ENCODE peak calls at places on chromosomes 1 and 21, in eight cellular contexts. One of them, this sample, is unnamed.

GRCh38 chr1:25520446-25521061 is 22.9 kb upstream of the LDLRAP1 start:
- DNase-seq in adipocyte: peak; percentile 85
- DNase-seq in WERI-Rb-1: peak; percentile 62
- DNase-seq in head of caudate nucleus: peak; percentile 59
- DNase-seq in upper lobe of right lung: peak; percentile 61
- DNase-seq in activated CD8-positive, alpha-beta memory T cell treated with anti-CD3 and anti-CD28 coated beads for 4 hours: peak; percentile 43
- DNase-seq in left kidney: peak; percentile 73
- DNase-seq in cardiac fibroblast: peak; percentile 76
- DNase-seq in this sample: no peak

GRCh38 chr1:2001773-2002411 is 1.7 kb downstream of the CFAP74 start:
- DNase-seq in adipocyte: no peak
- DNase-seq in WERI-Rb-1: no peak
- DNase-seq in head of caudate nucleus: no peak
- DNase-seq in upper lobe of right lung: peak; percentile 76
- DNase-seq in activated CD8-positive, alpha-beta memory T cell treated with anti-CD3 and anti-CD28 coated beads for 4 hours: no peak
- DNase-seq in left kidney: peak; percentile 46
- DNase-seq in cardiac fibroblast: no peak
- DNase-seq in this sample: peak; percentile 69

GRCh38 chr1:226779536-226779935 is 40.5 kb upstream of the ITPKB start:
- DNase-seq in adipocyte: no peak
- DNase-seq in WERI-Rb-1: no peak
- DNase-seq in head of caudate nucleus: no peak
- DNase-seq in upper lobe of right lung: no peak
- DNase-seq in activated CD8-positive, alpha-beta memory T cell treated with anti-CD3 and anti-CD28 coated beads for 4 hours: no peak
- DNase-seq in left kidney: peak; percentile 33
- DNase-seq in cardiac fibroblast: no peak
- DNase-seq in this sample: no peak

GRCh38 chr1:3707939-3708328 is 44.3 kb upstream of the CCDC27 start:
- DNase-seq in adipocyte: no peak
- DNase-seq in WERI-Rb-1: no peak
- DNase-seq in head of caudate nucleus: no peak
- DNase-seq in upper lobe of right lung: no peak
- DNase-seq in activated CD8-positive, alpha-beta memory T cell treated with anti-CD3 and anti-CD28 coated beads for 4 hours: no peak
- DNase-seq in left kidney: no peak
- DNase-seq in cardiac fibroblast: no peak
- DNase-seq in this sample: no peak

GRCh38 chr1:107535091-107535490 is 394.3 kb downstream of the NTNG1 start:
- DNase-seq in adipocyte: no peak
- DNase-seq in WERI-Rb-1: no peak
- DNase-seq in head of caudate nucleus: no peak
- DNase-seq in upper lobe of right lung: no peak
- DNase-seq in activated CD8-positive, alpha-beta memory T cell treated with anti-CD3 and anti-CD28 coated beads for 4 hours: no peak
- DNase-seq in left kidney: no peak
- DNase-seq in cardiac fibroblast: no peak
- DNase-seq in this sample: no peak

GRCh38 chr21:44400791-44401385 is 47.5 kb downstream of the TRPM2 start:
- DNase-seq in adipocyte: no peak
- DNase-seq in WERI-Rb-1: no peak
- DNase-seq in head of caudate nucleus: no peak
- DNase-seq in upper lobe of right lung: peak; percentile 46
- DNase-seq in activated CD8-positive, alpha-beta memory T cell treated with anti-CD3 and anti-CD28 coated beads for 4 hours: no peak
- DNase-seq in left kidney: no peak
- DNase-seq in cardiac fibroblast: no peak
- DNase-seq in this sample: no peak

GRCh38 chr1:180228648-180229482 is 1.2 kb upstream of the LHX4 start:
- DNase-seq in adipocyte: no peak
- DNase-seq in WERI-Rb-1: peak; percentile 46
- DNase-seq in head of caudate nucleus: no peak
- DNase-seq in upper lobe of right lung: peak; percentile 40
- DNase-seq in activated CD8-positive, alpha-beta memory T cell treated with anti-CD3 and anti-CD28 coated beads for 4 hours: no peak
- DNase-seq in left kidney: peak; percentile 66
- DNase-seq in cardiac fibroblast: no peak
- DNase-seq in this sample: no peak

GRCh38 chr1:9443913-9444445 is 95.3 kb upstream of the SLC25A33 start:
- DNase-seq in adipocyte: peak; percentile 23
- DNase-seq in WERI-Rb-1: no peak
- DNase-seq in head of caudate nucleus: no peak
- DNase-seq in upper lobe of right lung: no peak
- DNase-seq in activated CD8-positive, alpha-beta memory T cell treated with anti-CD3 and anti-CD28 coated beads for 4 hours: no peak
- DNase-seq in left kidney: peak; percentile 45
- DNase-seq in cardiac fibroblast: peak; percentile 9
- DNase-seq in this sample: no peak

GRCh38 chr1:87555366-87555765 is 226.7 kb downstream of the LMO4 start:
- DNase-seq in adipocyte: no peak
- DNase-seq in WERI-Rb-1: no peak
- DNase-seq in head of caudate nucleus: no peak
- DNase-seq in upper lobe of right lung: no peak
- DNase-seq in activated CD8-positive, alpha-beta memory T cell treated with anti-CD3 and anti-CD28 coated beads for 4 hours: no peak
- DNase-seq in left kidney: no peak
- DNase-seq in cardiac fibroblast: no peak
- DNase-seq in this sample: no peak

GRCh38 chr21:33441489-33442477 is 38.0 kb downstream of the TMEM50B start:
- DNase-seq in adipocyte: peak; percentile 58
- DNase-seq in WERI-Rb-1: no peak
- DNase-seq in head of caudate nucleus: peak; percentile 35
- DNase-seq in upper lobe of right lung: no peak
- DNase-seq in activated CD8-positive, alpha-beta memory T cell treated with anti-CD3 and anti-CD28 coated beads for 4 hours: no peak
- DNase-seq in left kidney: peak; percentile 80
- DNase-seq in cardiac fibroblast: peak; percentile 96
- DNase-seq in this sample: peak; percentile 68

GRCh38 chr1:206075786-206076725 is 23.1 kb downstream of the RHEX start:
- DNase-seq in adipocyte: peak; percentile 35
- DNase-seq in WERI-Rb-1: no peak
- DNase-seq in head of caudate nucleus: peak; percentile 61
- DNase-seq in upper lobe of right lung: no peak
- DNase-seq in activated CD8-positive, alpha-beta memory T cell treated with anti-CD3 and anti-CD28 coated beads for 4 hours: no peak
- DNase-seq in left kidney: peak; percentile 18
- DNase-seq in cardiac fibroblast: peak; percentile 26
- DNase-seq in this sample: no peak

GRCh38 chr1:151072224-151072623 is 1.7 kb downstream of the GABPB2 start:
- DNase-seq in adipocyte: no peak
- DNase-seq in WERI-Rb-1: no peak
- DNase-seq in head of caudate nucleus: no peak
- DNase-seq in upper lobe of right lung: no peak
- DNase-seq in activated CD8-positive, alpha-beta memory T cell treated with anti-CD3 and anti-CD28 coated beads for 4 hours: no peak
- DNase-seq in left kidney: no peak
- DNase-seq in cardiac fibroblast: no peak
- DNase-seq in this sample: no peak

GRCh38 chr1:200184196-200184595 is 156.7 kb downstream of the NR5A2 start:
- DNase-seq in adipocyte: peak; percentile 91
- DNase-seq in WERI-Rb-1: no peak
- DNase-seq in head of caudate nucleus: no peak
- DNase-seq in upper lobe of right lung: peak; percentile 92
- DNase-seq in activated CD8-positive, alpha-beta memory T cell treated with anti-CD3 and anti-CD28 coated beads for 4 hours: no peak
- DNase-seq in left kidney: peak; percentile 19
- DNase-seq in cardiac fibroblast: peak; percentile 79
- DNase-seq in this sample: peak; percentile 94

GRCh38 chr21:43817157-43818086 is 28.0 kb downstream of the RRP1 start:
- DNase-seq in adipocyte: no peak
- DNase-seq in WERI-Rb-1: no peak
- DNase-seq in head of caudate nucleus: no peak
- DNase-seq in upper lobe of right lung: no peak
- DNase-seq in activated CD8-positive, alpha-beta memory T cell treated with anti-CD3 and anti-CD28 coated beads for 4 hours: no peak
- DNase-seq in left kidney: no peak
- DNase-seq in cardiac fibroblast: no peak
- DNase-seq in this sample: peak; percentile 48

GRCh38 chr1:244322791-244323521 is 128.8 kb downstream of the ADSS2 start:
- DNase-seq in adipocyte: peak; percentile 94
- DNase-seq in WERI-Rb-1: no peak
- DNase-seq in head of caudate nucleus: no peak
- DNase-seq in upper lobe of right lung: no peak
- DNase-seq in activated CD8-positive, alpha-beta memory T cell treated with anti-CD3 and anti-CD28 coated beads for 4 hours: no peak
- DNase-seq in left kidney: peak; percentile 64
- DNase-seq in cardiac fibroblast: peak; percentile 99
- DNase-seq in this sample: no peak

GRCh38 chr1:17540255-17541001 is 930 bp downstream of the ARHGEF10L start:
- DNase-seq in adipocyte: peak; percentile 67
- DNase-seq in WERI-Rb-1: peak; percentile 84
- DNase-seq in head of caudate nucleus: peak; percentile 23
- DNase-seq in upper lobe of right lung: peak; percentile 73
- DNase-seq in activated CD8-positive, alpha-beta memory T cell treated with anti-CD3 and anti-CD28 coated beads for 4 hours: no peak
- DNase-seq in left kidney: peak; percentile 94
- DNase-seq in cardiac fibroblast: peak; percentile 24
- DNase-seq in this sample: no peak

GRCh38 chr1:183185941-183186490 is at the start of gene LAMC2:
- DNase-seq in adipocyte: no peak
- DNase-seq in WERI-Rb-1: no peak
- DNase-seq in head of caudate nucleus: peak; percentile 74
- DNase-seq in upper lobe of right lung: peak; percentile 81
- DNase-seq in activated CD8-positive, alpha-beta memory T cell treated with anti-CD3 and anti-CD28 coated beads for 4 hours: no peak
- DNase-seq in left kidney: peak; percentile 87
- DNase-seq in cardiac fibroblast: peak; percentile 72
- DNase-seq in this sample: peak; percentile 72

GRCh38 chr1:30798389-30798951 is 40.9 kb upstream of the LAPTM5 start:
- DNase-seq in adipocyte: no peak
- DNase-seq in WERI-Rb-1: no peak
- DNase-seq in head of caudate nucleus: no peak
- DNase-seq in upper lobe of right lung: peak; percentile 82
- DNase-seq in activated CD8-positive, alpha-beta memory T cell treated with anti-CD3 and anti-CD28 coated beads for 4 hours: no peak
- DNase-seq in left kidney: no peak
- DNase-seq in cardiac fibroblast: no peak
- DNase-seq in this sample: peak; percentile 77

GRCh38 chr21:41677671-41678015 is 89.2 kb downstream of the RIPK4 start:
- DNase-seq in adipocyte: no peak
- DNase-seq in WERI-Rb-1: no peak
- DNase-seq in head of caudate nucleus: no peak
- DNase-seq in upper lobe of right lung: peak; percentile 63
- DNase-seq in activated CD8-positive, alpha-beta memory T cell treated with anti-CD3 and anti-CD28 coated beads for 4 hours: no peak
- DNase-seq in left kidney: no peak
- DNase-seq in cardiac fibroblast: no peak
- DNase-seq in this sample: no peak

GRCh38 chr1:55428944-55429931 is 214.1 kb upstream of the USP24 start:
- DNase-seq in adipocyte: peak; percentile 90
- DNase-seq in WERI-Rb-1: no peak
- DNase-seq in head of caudate nucleus: no peak
- DNase-seq in upper lobe of right lung: peak; percentile 63
- DNase-seq in activated CD8-positive, alpha-beta memory T cell treated with anti-CD3 and anti-CD28 coated beads for 4 hours: no peak
- DNase-seq in left kidney: peak; percentile 44
- DNase-seq in cardiac fibroblast: peak; percentile 99
- DNase-seq in this sample: peak; percentile 60

GRCh38 chr1:199290186-199290585 is 651.3 kb downstream of the PTPRC start:
- DNase-seq in adipocyte: no peak
- DNase-seq in WERI-Rb-1: no peak
- DNase-seq in head of caudate nucleus: no peak
- DNase-seq in upper lobe of right lung: no peak
- DNase-seq in activated CD8-positive, alpha-beta memory T cell treated with anti-CD3 and anti-CD28 coated beads for 4 hours: no peak
- DNase-seq in left kidney: no peak
- DNase-seq in cardiac fibroblast: peak; percentile 84
- DNase-seq in this sample: no peak

GRCh38 chr1:117565745-117566455 is 39.9 kb upstream of the TENT5C start:
- DNase-seq in adipocyte: no peak
- DNase-seq in WERI-Rb-1: peak; percentile 82
- DNase-seq in head of caudate nucleus: no peak
- DNase-seq in upper lobe of right lung: peak; percentile 51
- DNase-seq in activated CD8-positive, alpha-beta memory T cell treated with anti-CD3 and anti-CD28 coated beads for 4 hours: no peak
- DNase-seq in left kidney: no peak
- DNase-seq in cardiac fibroblast: no peak
- DNase-seq in this sample: no peak